ENCODE peak calls at places on chromosomes 3 and 15, in seven cellular contexts. S is CD8-positive, alpha-beta T cell; H is H1; E is SK-N-SH; P is cardiac muscle cell; F is body of pancreas; Q is heart left ventricle. A is an unnamed sample. For H3K4me1, the result is how much of the 10 kb centered on the place peaks cover.

GRCh38 chr3:47443611-47443995 is 32.1 kb downstream of the SCAP start:
- DNase-seq in Q (no peak), E (no peak), H (no peak), P (no peak), F (peak), S (no peak), A (no peak)

GRCh38 chr3:41317298-41317697 is 118.0 kb downstream of the CTNNB1 start:
- DNase-seq in F (no peak), Q (no peak), P (no peak), S (no peak), H (no peak), E (no peak), A (no peak)

GRCh38 chr3:169402667-169403360 is 260.7 kb downstream of the MECOM start:
- DNase-seq in F (no peak), E (no peak), H (no peak), Q (no peak), S (no peak), P (no peak), A (no peak)

GRCh38 chr3:12046406-12046805 is 42.2 kb downstream of the SYN2 start:
- DNase-seq in P (no peak), E (peak), F (no peak), H (no peak), Q (no peak), S (no peak), A (no peak)

GRCh38 chr3:117488983-117489382 is 779.4 kb downstream of the TUSC7 start:
- DNase-seq in E (no peak), H (no peak), F (no peak), S (no peak), Q (no peak), P (no peak), A (no peak)

GRCh38 chr3:9230596-9230995 is 18.9 kb downstream of the SRGAP3 start:
- DNase-seq in P (peak), E (no peak), Q (no peak), S (no peak), H (no peak), F (no peak), A (no peak)

GRCh38 chr3:143040264-143040879 is 39.0 kb downstream of the U2SURP start:
- DNase-seq in H (no peak), P (peak), Q (no peak), S (no peak), E (no peak), F (no peak), A (no peak)

GRCh38 chr3:6806991-6807390 is 53.9 kb upstream of the GRM7 start:
- DNase-seq in E (no peak), F (no peak), P (no peak), Q (no peak), S (no peak), H (no peak), A (no peak)

GRCh38 chr15:80480171-80480811 is 76.1 kb downstream of the ARNT2 start:
- DNase-seq in F (no peak), H (no peak), P (peak), S (no peak), E (no peak), Q (no peak), A (no peak)

GRCh38 chr15:101019351-101019750 is 100.2 kb downstream of the LRRK1 start:
- DNase-seq in H (no peak), Q (no peak), E (no peak), F (no peak), S (no peak), P (no peak), A (no peak)

GRCh38 chr3:120767106-120767505 is 24.6 kb downstream of the GTF2E1 start:
- DNase-seq in Q (no peak), S (no peak), E (no peak), H (no peak), F (no peak), P (no peak), A (no peak)

DNA sequence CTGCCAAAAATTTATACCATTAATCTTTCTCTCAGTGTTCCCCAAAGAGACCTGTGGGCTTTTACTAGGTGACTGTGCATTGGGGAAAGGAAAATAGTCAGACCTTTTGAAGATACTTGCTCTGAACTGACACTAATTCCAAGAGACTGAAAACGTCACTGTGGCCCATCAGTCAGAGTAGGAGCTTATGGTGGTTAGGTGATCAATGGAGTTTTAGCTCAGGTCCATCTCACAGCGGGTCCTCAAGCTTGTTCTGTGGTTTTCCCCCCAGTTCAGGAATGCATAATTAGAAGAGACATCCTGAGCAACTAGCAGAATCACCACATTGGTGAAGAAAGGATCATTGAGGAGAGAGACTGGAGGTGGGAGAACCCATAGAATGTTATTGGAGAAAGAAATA is 134.7 kb downstream of the SV2B start:
- DNase-seq in P (no peak), H (no peak), F (no peak), E (no peak), Q (no peak), S (no peak), A (no peak)
- H3K4me3 ChIP-seq in P (no peak), H (no peak), F (no peak), E (no peak), Q (no peak), S (no peak), A (no peak)

GRCh38 chr3:157445897-157446296 is 9.2 kb downstream of the PTX3 start:
- DNase-seq in S (no peak), Q (no peak), P (peak), F (no peak), E (no peak), H (no peak), A (no peak)

GRCh38 chr3:157444789-157445188 is 8.1 kb downstream of the PTX3 start:
- DNase-seq in P (peak), F (no peak), Q (no peak), S (no peak), E (no peak), H (no peak), A (no peak)

GRCh38 chr3:157442729-157443128 is 6.1 kb downstream of the PTX3 start:
- DNase-seq in P (peak), S (no peak), F (no peak), Q (no peak), E (no peak), H (no peak), A (no peak)

GRCh38 chr3:157443873-157444770 is 7.5 kb downstream of the PTX3 start:
- DNase-seq in F (no peak), E (no peak), Q (no peak), P (peak), H (no peak), S (no peak), A (no peak)

GRCh38 chr3:157447026-157447694 is 10.5 kb downstream of the PTX3 start:
- DNase-seq in F (no peak), H (no peak), P (peak), E (peak), S (no peak), Q (no peak), A (no peak)
- TF ChIP-seq CTCF in F (no peak), H (peak), P (peak), E (peak), S (no peak), Q (peak), A (no peak)

GRCh38 chr3:46407976-46408375 is 917 bp downstream of the CCRL2 start:
- DNase-seq in F (no peak), S (no peak), P (no peak), Q (no peak), E (no peak), H (no peak), A (no peak)

GRCh38 chr3:46406786-46407611 is at the start of the genes CCR5AS and CCRL2:
- DNase-seq in E (no peak), F (peak), H (no peak), S (peak), Q (peak), P (no peak), A (peak)

GRCh38 chr3:46410669-46411068 is 3.6 kb downstream of the CCRL2 start:
- DNase-seq in H (no peak), P (no peak), F (no peak), Q (no peak), E (no peak), S (no peak), A (no peak)

GRCh38 chr3:46409735-46410489 is 2.9 kb downstream of the CCRL2 start:
- DNase-seq in S (no peak), F (no peak), H (no peak), E (no peak), P (no peak), Q (no peak), A (no peak)

GRCh38 chr3:46408853-46409252 is 1.8 kb downstream of the CCRL2 start:
- DNase-seq in S (no peak), E (no peak), P (no peak), H (no peak), F (no peak), Q (no peak), A (no peak)
- H3K4me1 ChIP-seq in S (under half), E (under half), P (half or more), H (under half), F (under half), Q (half or more), A (under half)

DNA sequence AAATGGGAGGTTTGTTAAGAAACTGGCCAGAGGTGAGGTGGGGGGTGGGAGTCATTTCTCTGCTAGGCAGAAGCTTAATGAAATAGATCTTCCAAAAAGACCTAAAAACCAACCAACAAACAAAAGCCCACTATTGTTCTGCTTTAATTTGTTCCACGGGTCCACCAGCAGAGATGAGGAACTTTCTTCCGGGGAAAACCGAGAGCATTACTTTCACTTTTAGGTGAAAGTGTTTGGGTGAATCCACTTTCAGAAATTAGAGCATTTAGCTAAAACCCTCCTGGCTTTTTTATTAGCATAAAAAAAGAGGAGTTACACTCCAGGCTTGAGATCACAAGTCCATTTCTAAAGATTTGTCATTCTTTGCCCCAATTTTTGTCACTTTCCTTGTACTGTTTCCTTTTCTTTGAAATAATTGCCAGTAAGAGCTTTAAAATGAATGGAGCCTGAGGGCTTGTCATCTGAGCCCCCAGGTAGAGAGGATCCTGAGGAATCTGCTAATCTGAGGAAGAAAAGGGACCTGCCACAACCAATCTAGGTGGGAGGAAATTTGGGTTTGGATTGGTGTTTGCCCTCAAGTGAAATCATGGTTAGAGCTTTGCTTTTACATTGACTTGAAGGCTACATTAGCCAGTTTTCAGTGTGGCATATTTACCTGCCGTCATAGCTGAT is 667.6 kb downstream of the NAALADL2 start:
- DNase-seq in P (peak), S (no peak), F (no peak), Q (no peak), E (no peak), H (no peak), A (no peak)
- H3K4me3 ChIP-seq in P (no peak), S (no peak), F (no peak), Q (no peak), E (peak), H (no peak), A (peak)

GRCh38 chr3:112484352-112484751 is 14.9 kb downstream of the BTLA start:
- DNase-seq in S (no peak), F (no peak), E (no peak), H (no peak), P (no peak), Q (no peak), A (no peak)

GRCh38 chr3:112482675-112483074 is 16.6 kb downstream of the BTLA start:
- DNase-seq in P (no peak), S (no peak), F (no peak), Q (no peak), H (no peak), E (no peak), A (no peak)

GRCh38 chr3:112491373-112491772 is 7.9 kb downstream of the BTLA start:
- DNase-seq in Q (no peak), E (no peak), S (no peak), F (no peak), P (no peak), H (no peak), A (no peak)

GRCh38 chr3:112489674-112490479 is 9.4 kb downstream of the BTLA start:
- DNase-seq in F (no peak), S (no peak), Q (no peak), E (no peak), H (no peak), P (no peak), A (no peak)

GRCh38 chr3:112486811-112487505 is 12.3 kb downstream of the BTLA start:
- DNase-seq in P (peak), Q (no peak), E (no peak), S (no peak), H (no peak), F (no peak), A (no peak)
- TF ChIP-seq CTCF in P (no peak), Q (no peak), E (no peak), S (no peak), H (no peak), F (no peak), A (no peak)

GRCh38 chr3:68060186-68060585 is 405.8 kb upstream of the SUCLG2 start:
- DNase-seq in F (no peak), E (no peak), Q (no peak), S (no peak), H (no peak), P (no peak), A (no peak)

GRCh38 chr3:68055238-68055637 is 400.8 kb upstream of the SUCLG2 start:
- DNase-seq in E (no peak), S (no peak), P (no peak), H (no peak), Q (no peak), F (no peak), A (no peak)

GRCh38 chr3:68059628-68060027 is 405.2 kb upstream of the SUCLG2 start:
- DNase-seq in S (no peak), Q (no peak), F (no peak), E (no peak), P (no peak), H (no peak), A (no peak)

DNA sequence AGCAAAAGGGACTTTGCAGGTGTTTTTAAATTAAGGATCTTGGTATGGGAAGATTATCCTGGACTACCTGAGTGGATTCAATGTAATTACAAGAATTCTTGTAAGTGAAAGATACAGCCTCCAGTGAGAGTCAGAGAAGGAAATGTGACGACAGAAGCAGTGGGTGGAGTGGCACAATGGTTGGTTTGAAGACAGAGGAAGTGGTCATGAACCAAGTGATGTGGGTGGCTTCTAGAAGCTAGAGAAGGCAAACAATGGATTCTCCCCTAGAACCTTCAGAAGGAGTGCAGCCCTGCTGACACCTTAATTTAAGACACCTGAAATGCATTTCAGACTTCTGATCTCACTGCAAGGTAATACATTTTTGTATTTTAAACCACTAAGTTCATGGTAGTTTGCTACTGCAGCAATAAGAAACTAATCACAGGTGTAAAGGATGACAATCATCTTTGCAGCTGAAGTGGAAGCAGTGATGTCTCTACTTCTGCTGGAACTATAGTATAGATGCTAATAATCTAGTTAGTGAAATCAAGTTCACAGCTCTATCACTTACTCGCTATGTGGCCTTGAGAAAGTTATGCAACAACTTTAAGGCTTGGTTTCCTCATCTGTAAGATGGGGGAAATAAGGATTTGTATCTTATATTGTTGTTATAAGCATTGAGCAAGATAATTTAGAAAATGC is 403.4 kb upstream of the SUCLG2 start:
- DNase-seq in E (no peak), P (no peak), F (no peak), H (no peak), Q (no peak), S (peak), A (no peak)
- H3K4me1 ChIP-seq in E (under half), P (under half), F (under half), H (under half), Q (under half), S (half or more), A (under half)

GRCh38 chr15:96359371-96359771 is 28.9 kb downstream of the NR2F2 start:
- DNase-seq in P (no peak), F (no peak), H (no peak), S (no peak), E (peak), Q (no peak), A (no peak)

GRCh38 chr15:96358795-96359190 is 28.3 kb downstream of the NR2F2 start:
- DNase-seq in Q (no peak), F (no peak), E (peak), H (no peak), P (no peak), S (no peak), A (no peak)

GRCh38 chr15:96356494-96357455 is 26.3 kb downstream of the NR2F2 start:
- DNase-seq in F (peak), E (peak), S (peak), H (no peak), P (peak), Q (peak), A (peak)

GRCh38 chr15:96359772-96360498 is 29.4 kb downstream of the NR2F2 start:
- DNase-seq in E (peak), P (peak), Q (no peak), S (no peak), F (no peak), H (no peak), A (peak)

DNA sequence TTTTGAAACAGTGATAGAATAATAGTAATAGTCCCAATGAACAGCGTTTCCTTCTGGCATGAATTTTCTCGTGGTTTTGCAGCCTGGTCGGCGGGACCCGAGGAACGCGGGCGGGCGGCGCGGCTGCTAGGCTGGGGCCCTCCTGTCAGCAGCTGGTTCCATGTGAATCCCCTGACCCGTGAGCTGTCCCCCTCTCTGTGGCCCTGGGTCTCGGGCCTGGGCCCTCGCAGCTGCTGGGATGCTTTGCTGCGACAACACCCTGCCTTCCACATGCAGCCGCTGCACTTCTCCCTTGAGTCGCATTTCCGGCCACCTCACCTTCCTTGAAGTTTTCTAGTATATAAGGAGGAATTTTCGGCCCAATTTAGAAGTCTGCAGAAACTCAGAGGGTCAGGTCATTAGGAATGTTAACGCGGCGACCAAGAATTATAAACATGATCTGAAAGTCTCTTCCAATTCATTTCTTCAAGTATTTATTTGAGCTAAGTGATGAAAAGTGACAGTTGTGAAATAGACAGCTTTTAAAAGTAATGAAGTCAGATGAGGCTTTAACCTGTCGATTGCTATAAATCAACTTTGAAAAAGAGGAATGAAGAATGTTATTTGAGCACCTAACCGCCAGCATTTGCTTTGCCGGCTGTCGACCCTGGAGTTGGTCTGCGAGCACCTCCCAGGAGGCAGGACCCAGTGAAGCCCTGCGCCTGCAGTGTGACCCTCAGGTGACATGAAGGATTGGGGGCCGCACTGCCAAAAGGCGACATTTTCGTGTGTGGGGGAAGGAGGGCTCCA is 27.7 kb downstream of the NR2F2 start:
- DNase-seq in F (no peak), P (no peak), H (no peak), E (peak), Q (no peak), S (no peak), A (no peak)
- H3K4me3 ChIP-seq in F (no peak), P (no peak), H (no peak), E (no peak), Q (no peak), S (peak), A (peak)

GRCh38 chr15:33234019-33234418 is 39.5 kb upstream of the FMN1 start:
- DNase-seq in S (no peak), F (no peak), H (no peak), E (peak), Q (no peak), P (peak), A (no peak)
- TF ChIP-seq CTCF in S (no peak), F (no peak), H (peak), E (peak), Q (peak), P (peak), A (no peak)

GRCh38 chr15:91890614-91891013 is 37.1 kb downstream of the SLCO3A1 start:
- DNase-seq in H (no peak), P (peak), F (no peak), Q (no peak), S (no peak), E (no peak), A (no peak)

GRCh38 chr15:91891788-91892187 is 38.3 kb downstream of the SLCO3A1 start:
- DNase-seq in H (no peak), S (no peak), F (no peak), P (no peak), Q (peak), E (no peak), A (no peak)

GRCh38 chr15:91889143-91889815 is 35.8 kb downstream of the SLCO3A1 start:
- DNase-seq in P (no peak), E (no peak), S (no peak), Q (no peak), H (no peak), F (no peak), A (no peak)

GRCh38 chr15:91892417-91892816 is 38.9 kb downstream of the SLCO3A1 start:
- DNase-seq in S (no peak), F (no peak), P (no peak), Q (no peak), H (no peak), E (no peak), A (no peak)

GRCh38 chr15:91891101-91891500 is 37.6 kb downstream of the SLCO3A1 start:
- DNase-seq in Q (no peak), P (no peak), H (no peak), F (no peak), S (no peak), E (no peak), A (no peak)
- H3K4me1 ChIP-seq in Q (half or more), P (half or more), H (under half), F (under half), S (under half), E (under half), A (under half)